ENCODE peak calls at places on chromosome 17, in eight cellular contexts. One of them, this sample, is unnamed.

GRCh38 chr17:62064029-62064790 is 868 bp downstream of the MED13 start:
- DNase-seq in CD4-positive, alpha-beta T cell: no peak
- DNase-seq in activated CD8-positive, alpha-beta memory T cell treated with anti-CD3 and anti-CD28 coated beads for 4 hours: no peak
- DNase-seq in AG09309: no peak
- DNase-seq in cardiac septum: no peak
- DNase-seq in naive thymus-derived CD8-positive, alpha-beta T cell: peak
- DNase-seq in activated T-cell treated with anti-CD3 and anti-CD28 coated beads, Interleukin-2, amount 50 U/mL, for 72 hours: no peak
- DNase-seq in amniotic stem cell: no peak
- DNase-seq in this sample: no peak

GRCh38 chr17:50523208-50523607 is 9.3 kb upstream of the EPN3 start:
- DNase-seq in amniotic stem cell: no peak
- DNase-seq in naive thymus-derived CD8-positive, alpha-beta T cell: no peak
- DNase-seq in activated CD8-positive, alpha-beta memory T cell treated with anti-CD3 and anti-CD28 coated beads for 4 hours: no peak
- DNase-seq in AG09309: no peak
- DNase-seq in CD4-positive, alpha-beta T cell: no peak
- DNase-seq in cardiac septum: no peak
- DNase-seq in activated T-cell treated with anti-CD3 and anti-CD28 coated beads, Interleukin-2, amount 50 U/mL, for 72 hours: no peak
- DNase-seq in this sample: no peak

GRCh38 chr17:64024781-64025731 is 4.6 kb upstream of the ICAM2 start:
- DNase-seq in naive thymus-derived CD8-positive, alpha-beta T cell: no peak
- DNase-seq in activated T-cell treated with anti-CD3 and anti-CD28 coated beads, Interleukin-2, amount 50 U/mL, for 72 hours: peak
- DNase-seq in CD4-positive, alpha-beta T cell: peak
- DNase-seq in amniotic stem cell: no peak
- DNase-seq in cardiac septum: no peak
- DNase-seq in AG09309: no peak
- DNase-seq in activated CD8-positive, alpha-beta memory T cell treated with anti-CD3 and anti-CD28 coated beads for 4 hours: peak
- DNase-seq in this sample: no peak

GRCh38 chr17:79003661-79004411 is 5.7 kb downstream of the CANT1 start:
- DNase-seq in CD4-positive, alpha-beta T cell: no peak
- DNase-seq in activated CD8-positive, alpha-beta memory T cell treated with anti-CD3 and anti-CD28 coated beads for 4 hours: no peak
- DNase-seq in cardiac septum: peak
- DNase-seq in activated T-cell treated with anti-CD3 and anti-CD28 coated beads, Interleukin-2, amount 50 U/mL, for 72 hours: no peak
- DNase-seq in amniotic stem cell: no peak
- DNase-seq in AG09309: no peak
- DNase-seq in naive thymus-derived CD8-positive, alpha-beta T cell: no peak
- DNase-seq in this sample: no peak

GRCh38 chr17:34556384-34556783 is 23.0 kb upstream of the TMEM132E start:
- DNase-seq in cardiac septum: no peak
- DNase-seq in activated CD8-positive, alpha-beta memory T cell treated with anti-CD3 and anti-CD28 coated beads for 4 hours: no peak
- DNase-seq in CD4-positive, alpha-beta T cell: no peak
- DNase-seq in activated T-cell treated with anti-CD3 and anti-CD28 coated beads, Interleukin-2, amount 50 U/mL, for 72 hours: no peak
- DNase-seq in naive thymus-derived CD8-positive, alpha-beta T cell: no peak
- DNase-seq in AG09309: no peak
- DNase-seq in amniotic stem cell: no peak
- DNase-seq in this sample: no peak

GRCh38 chr17:17412331-17412730 is 64.5 kb upstream of the MED9 start:
- DNase-seq in AG09309: no peak
- DNase-seq in amniotic stem cell: no peak
- DNase-seq in activated T-cell treated with anti-CD3 and anti-CD28 coated beads, Interleukin-2, amount 50 U/mL, for 72 hours: no peak
- DNase-seq in CD4-positive, alpha-beta T cell: no peak
- DNase-seq in activated CD8-positive, alpha-beta memory T cell treated with anti-CD3 and anti-CD28 coated beads for 4 hours: no peak
- DNase-seq in cardiac septum: no peak
- DNase-seq in naive thymus-derived CD8-positive, alpha-beta T cell: no peak
- DNase-seq in this sample: no peak

GRCh38 chr17:79417589-79417988 is 193.3 kb downstream of the RBFOX3 start:
- DNase-seq in activated T-cell treated with anti-CD3 and anti-CD28 coated beads, Interleukin-2, amount 50 U/mL, for 72 hours: no peak
- DNase-seq in naive thymus-derived CD8-positive, alpha-beta T cell: no peak
- DNase-seq in amniotic stem cell: no peak
- DNase-seq in activated CD8-positive, alpha-beta memory T cell treated with anti-CD3 and anti-CD28 coated beads for 4 hours: no peak
- DNase-seq in AG09309: no peak
- DNase-seq in CD4-positive, alpha-beta T cell: no peak
- DNase-seq in cardiac septum: no peak
- DNase-seq in this sample: no peak

GRCh38 chr17:76546556-76547182 is 6.8 kb downstream of the PRCD start:
- DNase-seq in CD4-positive, alpha-beta T cell: no peak
- DNase-seq in cardiac septum: no peak
- DNase-seq in naive thymus-derived CD8-positive, alpha-beta T cell: no peak
- DNase-seq in activated T-cell treated with anti-CD3 and anti-CD28 coated beads, Interleukin-2, amount 50 U/mL, for 72 hours: no peak
- DNase-seq in amniotic stem cell: peak
- DNase-seq in AG09309: peak
- DNase-seq in activated CD8-positive, alpha-beta memory T cell treated with anti-CD3 and anti-CD28 coated beads for 4 hours: no peak
- DNase-seq in this sample: no peak

GRCh38 chr17:64161380-64161779 is 31.4 kb upstream of the ERN1 start:
- DNase-seq in amniotic stem cell: no peak
- DNase-seq in activated CD8-positive, alpha-beta memory T cell treated with anti-CD3 and anti-CD28 coated beads for 4 hours: no peak
- DNase-seq in CD4-positive, alpha-beta T cell: no peak
- DNase-seq in naive thymus-derived CD8-positive, alpha-beta T cell: no peak
- DNase-seq in activated T-cell treated with anti-CD3 and anti-CD28 coated beads, Interleukin-2, amount 50 U/mL, for 72 hours: no peak
- DNase-seq in cardiac septum: no peak
- DNase-seq in AG09309: no peak
- DNase-seq in this sample: no peak

GRCh38 chr17:29588561-29589411 is 662 bp downstream of the GIT1 start:
- DNase-seq in cardiac septum: no peak
- DNase-seq in naive thymus-derived CD8-positive, alpha-beta T cell: peak
- DNase-seq in CD4-positive, alpha-beta T cell: no peak
- DNase-seq in amniotic stem cell: no peak
- DNase-seq in activated T-cell treated with anti-CD3 and anti-CD28 coated beads, Interleukin-2, amount 50 U/mL, for 72 hours: peak
- DNase-seq in activated CD8-positive, alpha-beta memory T cell treated with anti-CD3 and anti-CD28 coated beads for 4 hours: peak
- DNase-seq in AG09309: no peak
- DNase-seq in this sample: peak

GRCh38 chr17:50950002-50950877 is 84.1 kb upstream of the TOB1 start:
- DNase-seq in naive thymus-derived CD8-positive, alpha-beta T cell: peak
- DNase-seq in activated CD8-positive, alpha-beta memory T cell treated with anti-CD3 and anti-CD28 coated beads for 4 hours: no peak
- DNase-seq in CD4-positive, alpha-beta T cell: peak
- DNase-seq in activated T-cell treated with anti-CD3 and anti-CD28 coated beads, Interleukin-2, amount 50 U/mL, for 72 hours: peak
- DNase-seq in cardiac septum: peak
- DNase-seq in AG09309: peak
- DNase-seq in amniotic stem cell: peak
- DNase-seq in this sample: peak

GRCh38 chr17:65359016-65359415 is 202.4 kb downstream of the AXIN2 start:
- DNase-seq in cardiac septum: no peak
- DNase-seq in activated T-cell treated with anti-CD3 and anti-CD28 coated beads, Interleukin-2, amount 50 U/mL, for 72 hours: peak
- DNase-seq in activated CD8-positive, alpha-beta memory T cell treated with anti-CD3 and anti-CD28 coated beads for 4 hours: no peak
- DNase-seq in AG09309: peak
- DNase-seq in naive thymus-derived CD8-positive, alpha-beta T cell: no peak
- DNase-seq in CD4-positive, alpha-beta T cell: no peak
- DNase-seq in amniotic stem cell: peak
- DNase-seq in this sample: no peak

GRCh38 chr17:28758411-28759121 is 14.8 kb downstream of the TRAF4 start:
- DNase-seq in naive thymus-derived CD8-positive, alpha-beta T cell: no peak
- DNase-seq in CD4-positive, alpha-beta T cell: no peak
- DNase-seq in AG09309: no peak
- DNase-seq in activated T-cell treated with anti-CD3 and anti-CD28 coated beads, Interleukin-2, amount 50 U/mL, for 72 hours: no peak
- DNase-seq in amniotic stem cell: no peak
- DNase-seq in cardiac septum: no peak
- DNase-seq in activated CD8-positive, alpha-beta memory T cell treated with anti-CD3 and anti-CD28 coated beads for 4 hours: no peak
- DNase-seq in this sample: no peak

GRCh38 chr17:40956401-40957254 is 10.1 kb downstream of the KRT39 start:
- DNase-seq in amniotic stem cell: peak
- DNase-seq in naive thymus-derived CD8-positive, alpha-beta T cell: no peak
- DNase-seq in activated CD8-positive, alpha-beta memory T cell treated with anti-CD3 and anti-CD28 coated beads for 4 hours: no peak
- DNase-seq in CD4-positive, alpha-beta T cell: no peak
- DNase-seq in AG09309: peak
- DNase-seq in cardiac septum: no peak
- DNase-seq in activated T-cell treated with anti-CD3 and anti-CD28 coated beads, Interleukin-2, amount 50 U/mL, for 72 hours: no peak
- DNase-seq in this sample: no peak

GRCh38 chr17:62017496-62017895 is 47.6 kb downstream of the MED13 start:
- DNase-seq in activated T-cell treated with anti-CD3 and anti-CD28 coated beads, Interleukin-2, amount 50 U/mL, for 72 hours: no peak
- DNase-seq in AG09309: no peak
- DNase-seq in CD4-positive, alpha-beta T cell: no peak
- DNase-seq in activated CD8-positive, alpha-beta memory T cell treated with anti-CD3 and anti-CD28 coated beads for 4 hours: no peak
- DNase-seq in cardiac septum: no peak
- DNase-seq in amniotic stem cell: no peak
- DNase-seq in naive thymus-derived CD8-positive, alpha-beta T cell: no peak
- DNase-seq in this sample: no peak

GRCh38 chr17:54992797-54993639 is 24.5 kb downstream of the STXBP4 start:
- DNase-seq in cardiac septum: no peak
- DNase-seq in CD4-positive, alpha-beta T cell: no peak
- DNase-seq in AG09309: peak
- DNase-seq in amniotic stem cell: peak
- DNase-seq in activated CD8-positive, alpha-beta memory T cell treated with anti-CD3 and anti-CD28 coated beads for 4 hours: no peak
- DNase-seq in activated T-cell treated with anti-CD3 and anti-CD28 coated beads, Interleukin-2, amount 50 U/mL, for 72 hours: no peak
- DNase-seq in naive thymus-derived CD8-positive, alpha-beta T cell: peak
- DNase-seq in this sample: no peak

GRCh38 chr17:36939059-36939943 is 2.0 kb downstream of the LHX1 start:
- DNase-seq in CD4-positive, alpha-beta T cell: no peak
- DNase-seq in activated T-cell treated with anti-CD3 and anti-CD28 coated beads, Interleukin-2, amount 50 U/mL, for 72 hours: no peak
- DNase-seq in AG09309: no peak
- DNase-seq in naive thymus-derived CD8-positive, alpha-beta T cell: peak
- DNase-seq in activated CD8-positive, alpha-beta memory T cell treated with anti-CD3 and anti-CD28 coated beads for 4 hours: no peak
- DNase-seq in cardiac septum: no peak
- DNase-seq in amniotic stem cell: no peak
- DNase-seq in this sample: no peak

GRCh38 chr17:49180303-49180702 is 30.1 kb downstream of the GNGT2 start:
- DNase-seq in CD4-positive, alpha-beta T cell: peak
- DNase-seq in AG09309: no peak
- DNase-seq in cardiac septum: peak
- DNase-seq in naive thymus-derived CD8-positive, alpha-beta T cell: peak
- DNase-seq in activated CD8-positive, alpha-beta memory T cell treated with anti-CD3 and anti-CD28 coated beads for 4 hours: peak
- DNase-seq in activated T-cell treated with anti-CD3 and anti-CD28 coated beads, Interleukin-2, amount 50 U/mL, for 72 hours: peak
- DNase-seq in amniotic stem cell: peak
- DNase-seq in this sample: peak

GRCh38 chr17:7238418-7239090 is 703 bp downstream of the PHF23 start:
- DNase-seq in activated T-cell treated with anti-CD3 and anti-CD28 coated beads, Interleukin-2, amount 50 U/mL, for 72 hours: no peak
- DNase-seq in activated CD8-positive, alpha-beta memory T cell treated with anti-CD3 and anti-CD28 coated beads for 4 hours: no peak
- DNase-seq in cardiac septum: no peak
- DNase-seq in amniotic stem cell: no peak
- DNase-seq in CD4-positive, alpha-beta T cell: no peak
- DNase-seq in naive thymus-derived CD8-positive, alpha-beta T cell: no peak
- DNase-seq in AG09309: no peak
- DNase-seq in this sample: peak

GRCh38 chr17:16936536-16937310 is 35.2 kb downstream of the TNFRSF13B start:
- DNase-seq in CD4-positive, alpha-beta T cell: peak
- DNase-seq in AG09309: no peak
- DNase-seq in cardiac septum: peak
- DNase-seq in activated T-cell treated with anti-CD3 and anti-CD28 coated beads, Interleukin-2, amount 50 U/mL, for 72 hours: no peak
- DNase-seq in activated CD8-positive, alpha-beta memory T cell treated with anti-CD3 and anti-CD28 coated beads for 4 hours: no peak
- DNase-seq in naive thymus-derived CD8-positive, alpha-beta T cell: no peak
- DNase-seq in amniotic stem cell: no peak
- DNase-seq in this sample: no peak

GRCh38 chr17:77085916-77086432 is 54.8 kb upstream of the SEC14L1 start:
- DNase-seq in AG09309: no peak
- DNase-seq in naive thymus-derived CD8-positive, alpha-beta T cell: no peak
- DNase-seq in amniotic stem cell: no peak
- DNase-seq in CD4-positive, alpha-beta T cell: no peak
- DNase-seq in activated CD8-positive, alpha-beta memory T cell treated with anti-CD3 and anti-CD28 coated beads for 4 hours: no peak
- DNase-seq in activated T-cell treated with anti-CD3 and anti-CD28 coated beads, Interleukin-2, amount 50 U/mL, for 72 hours: no peak
- DNase-seq in cardiac septum: no peak
- DNase-seq in this sample: no peak

GRCh38 chr17:35239823-35240222 is 3.0 kb upstream of the SLFN5 start:
- DNase-seq in cardiac septum: no peak
- DNase-seq in naive thymus-derived CD8-positive, alpha-beta T cell: peak
- DNase-seq in activated CD8-positive, alpha-beta memory T cell treated with anti-CD3 and anti-CD28 coated beads for 4 hours: no peak
- DNase-seq in AG09309: no peak
- DNase-seq in amniotic stem cell: no peak
- DNase-seq in activated T-cell treated with anti-CD3 and anti-CD28 coated beads, Interleukin-2, amount 50 U/mL, for 72 hours: no peak
- DNase-seq in CD4-positive, alpha-beta T cell: no peak
- DNase-seq in this sample: no peak

GRCh38 chr17:38751803-38752118 is 780 bp upstream of the PSMB3 start:
- DNase-seq in cardiac septum: peak
- DNase-seq in naive thymus-derived CD8-positive, alpha-beta T cell: peak
- DNase-seq in activated T-cell treated with anti-CD3 and anti-CD28 coated beads, Interleukin-2, amount 50 U/mL, for 72 hours: peak
- DNase-seq in AG09309: peak
- DNase-seq in activated CD8-positive, alpha-beta memory T cell treated with anti-CD3 and anti-CD28 coated beads for 4 hours: peak
- DNase-seq in CD4-positive, alpha-beta T cell: peak
- DNase-seq in amniotic stem cell: peak
- DNase-seq in this sample: peak

GRCh38 chr17:40452074-40452787 is 9.0 kb downstream of the IGFBP4 start:
- DNase-seq in CD4-positive, alpha-beta T cell: no peak
- DNase-seq in AG09309: peak
- DNase-seq in cardiac septum: no peak
- DNase-seq in amniotic stem cell: peak
- DNase-seq in naive thymus-derived CD8-positive, alpha-beta T cell: no peak
- DNase-seq in activated CD8-positive, alpha-beta memory T cell treated with anti-CD3 and anti-CD28 coated beads for 4 hours: no peak
- DNase-seq in activated T-cell treated with anti-CD3 and anti-CD28 coated beads, Interleukin-2, amount 50 U/mL, for 72 hours: no peak
- DNase-seq in this sample: no peak

GRCh38 chr17:78600181-78600651 is 23.0 kb upstream of the DNAH17 start:
- DNase-seq in activated T-cell treated with anti-CD3 and anti-CD28 coated beads, Interleukin-2, amount 50 U/mL, for 72 hours: no peak
- DNase-seq in naive thymus-derived CD8-positive, alpha-beta T cell: no peak
- DNase-seq in cardiac septum: no peak
- DNase-seq in amniotic stem cell: no peak
- DNase-seq in activated CD8-positive, alpha-beta memory T cell treated with anti-CD3 and anti-CD28 coated beads for 4 hours: no peak
- DNase-seq in AG09309: no peak
- DNase-seq in CD4-positive, alpha-beta T cell: no peak
- DNase-seq in this sample: no peak

GRCh38 chr17:6786618-6787017 is 10.6 kb downstream of the FBXO39 start:
- DNase-seq in activated T-cell treated with anti-CD3 and anti-CD28 coated beads, Interleukin-2, amount 50 U/mL, for 72 hours: no peak
- DNase-seq in naive thymus-derived CD8-positive, alpha-beta T cell: no peak
- DNase-seq in cardiac septum: no peak
- DNase-seq in activated CD8-positive, alpha-beta memory T cell treated with anti-CD3 and anti-CD28 coated beads for 4 hours: no peak
- DNase-seq in AG09309: peak
- DNase-seq in amniotic stem cell: no peak
- DNase-seq in CD4-positive, alpha-beta T cell: no peak
- DNase-seq in this sample: no peak

GRCh38 chr17:61583242-61583641 is 7.8 kb downstream of the NACA2 start:
- DNase-seq in AG09309: peak
- DNase-seq in cardiac septum: no peak
- DNase-seq in CD4-positive, alpha-beta T cell: no peak
- DNase-seq in activated T-cell treated with anti-CD3 and anti-CD28 coated beads, Interleukin-2, amount 50 U/mL, for 72 hours: no peak
- DNase-seq in activated CD8-positive, alpha-beta memory T cell treated with anti-CD3 and anti-CD28 coated beads for 4 hours: no peak
- DNase-seq in amniotic stem cell: peak
- DNase-seq in naive thymus-derived CD8-positive, alpha-beta T cell: no peak
- DNase-seq in this sample: no peak

GRCh38 chr17:73820686-73821448 is 176.6 kb upstream of the SDK2 start:
- DNase-seq in activated T-cell treated with anti-CD3 and anti-CD28 coated beads, Interleukin-2, amount 50 U/mL, for 72 hours: no peak
- DNase-seq in activated CD8-positive, alpha-beta memory T cell treated with anti-CD3 and anti-CD28 coated beads for 4 hours: no peak
- DNase-seq in AG09309: no peak
- DNase-seq in cardiac septum: no peak
- DNase-seq in CD4-positive, alpha-beta T cell: no peak
- DNase-seq in naive thymus-derived CD8-positive, alpha-beta T cell: no peak
- DNase-seq in amniotic stem cell: no peak
- DNase-seq in this sample: no peak

GRCh38 chr17:32461853-32462617 is 17.7 kb downstream of the PSMD11 start:
- DNase-seq in activated CD8-positive, alpha-beta memory T cell treated with anti-CD3 and anti-CD28 coated beads for 4 hours: peak
- DNase-seq in cardiac septum: no peak
- DNase-seq in activated T-cell treated with anti-CD3 and anti-CD28 coated beads, Interleukin-2, amount 50 U/mL, for 72 hours: peak
- DNase-seq in amniotic stem cell: no peak
- DNase-seq in CD4-positive, alpha-beta T cell: peak
- DNase-seq in AG09309: no peak
- DNase-seq in naive thymus-derived CD8-positive, alpha-beta T cell: peak
- DNase-seq in this sample: peak

GRCh38 chr17:74379495-74380085 is 12.3 kb downstream of the GPR142 start:
- DNase-seq in naive thymus-derived CD8-positive, alpha-beta T cell: peak
- DNase-seq in amniotic stem cell: no peak
- DNase-seq in activated T-cell treated with anti-CD3 and anti-CD28 coated beads, Interleukin-2, amount 50 U/mL, for 72 hours: peak
- DNase-seq in CD4-positive, alpha-beta T cell: peak
- DNase-seq in activated CD8-positive, alpha-beta memory T cell treated with anti-CD3 and anti-CD28 coated beads for 4 hours: peak
- DNase-seq in AG09309: peak
- DNase-seq in cardiac septum: peak
- DNase-seq in this sample: peak

GRCh38 chr17:80023261-80024205 is 12.1 kb downstream of the TBC1D16 start:
- DNase-seq in CD4-positive, alpha-beta T cell: no peak
- DNase-seq in AG09309: no peak
- DNase-seq in cardiac septum: no peak
- DNase-seq in naive thymus-derived CD8-positive, alpha-beta T cell: no peak
- DNase-seq in activated T-cell treated with anti-CD3 and anti-CD28 coated beads, Interleukin-2, amount 50 U/mL, for 72 hours: no peak
- DNase-seq in amniotic stem cell: no peak
- DNase-seq in activated CD8-positive, alpha-beta memory T cell treated with anti-CD3 and anti-CD28 coated beads for 4 hours: no peak
- DNase-seq in this sample: no peak

GRCh38 chr17:4014148-4014927 is 50.1 kb upstream of the ATP2A3 start:
- DNase-seq in cardiac septum: no peak
- DNase-seq in AG09309: no peak
- DNase-seq in activated T-cell treated with anti-CD3 and anti-CD28 coated beads, Interleukin-2, amount 50 U/mL, for 72 hours: no peak
- DNase-seq in CD4-positive, alpha-beta T cell: no peak
- DNase-seq in amniotic stem cell: no peak
- DNase-seq in naive thymus-derived CD8-positive, alpha-beta T cell: no peak
- DNase-seq in activated CD8-positive, alpha-beta memory T cell treated with anti-CD3 and anti-CD28 coated beads for 4 hours: no peak
- DNase-seq in this sample: no peak

GRCh38 chr17:55062921-55063320 is 94.4 kb downstream of the STXBP4 start:
- DNase-seq in CD4-positive, alpha-beta T cell: no peak
- DNase-seq in amniotic stem cell: no peak
- DNase-seq in cardiac septum: no peak
- DNase-seq in activated T-cell treated with anti-CD3 and anti-CD28 coated beads, Interleukin-2, amount 50 U/mL, for 72 hours: no peak
- DNase-seq in activated CD8-positive, alpha-beta memory T cell treated with anti-CD3 and anti-CD28 coated beads for 4 hours: no peak
- DNase-seq in naive thymus-derived CD8-positive, alpha-beta T cell: no peak
- DNase-seq in AG09309: no peak
- DNase-seq in this sample: no peak

GRCh38 chr17:28112199-28112995 is 69.9 kb downstream of the NLK start:
- DNase-seq in CD4-positive, alpha-beta T cell: no peak
- DNase-seq in AG09309: no peak
- DNase-seq in activated T-cell treated with anti-CD3 and anti-CD28 coated beads, Interleukin-2, amount 50 U/mL, for 72 hours: no peak
- DNase-seq in cardiac septum: no peak
- DNase-seq in activated CD8-positive, alpha-beta memory T cell treated with anti-CD3 and anti-CD28 coated beads for 4 hours: no peak
- DNase-seq in naive thymus-derived CD8-positive, alpha-beta T cell: no peak
- DNase-seq in amniotic stem cell: no peak
- DNase-seq in this sample: no peak

This sample was measured in B cell.